ENCODE peak calls at places on chromosome 9, in six cellular contexts. X is psoas muscle; P is mammary epithelial cell; W is mucosa of descending colon; L is aorta; O is CD8-positive, alpha-beta memory T cell. M is an unnamed sample.

GRCh38 chr9:100379862-100380261 is 27.1 kb upstream of the TEX10 start:
- DNase-seq in X (no peak), P (peak; percentile 39), W (no peak), L (no peak), O (no peak), M (peak; percentile 12)

GRCh38 chr9:14351206-14351605 is 37.3 kb upstream of the NFIB start:
- DNase-seq in X (peak; percentile 63), P (peak; percentile 28), W (no peak), L (no peak), O (no peak), M (no peak)

GRCh38 chr9:99680191-99680590 is 141.5 kb upstream of the NR4A3 start:
- DNase-seq in X (no peak), P (peak; percentile 23), W (no peak), L (no peak), O (no peak), M (no peak)

GRCh38 chr9:618478-618877 is 223.0 kb upstream of the DMRT1 start:
- DNase-seq in X (no peak), P (peak; percentile 46), W (no peak), L (no peak), O (no peak), M (no peak)

GRCh38 chr9:133657120-133657661 is 21.0 kb downstream of the DBH start:
- DNase-seq in X (no peak), P (no peak), W (no peak), L (no peak), O (no peak), M (no peak)

GRCh38 chr9:6239048-6239461 is 23.4 kb downstream of the IL33 start:
- DNase-seq in X (no peak), P (no peak), W (no peak), L (no peak), O (no peak), M (no peak)

GRCh38 chr9:4677392-4677791 is 2.0 kb upstream of the CDC37L1 start:
- DNase-seq in X (no peak), P (no peak), W (no peak), L (no peak), O (no peak), M (no peak)

GRCh38 chr9:123589666-123590239 is 233.8 kb downstream of the CRB2 start:
- DNase-seq in X (no peak), P (no peak), W (no peak), L (no peak), O (no peak), M (no peak)

GRCh38 chr9:121741198-121741918 is 89.9 kb downstream of the DAB2IP start:
- DNase-seq in X (no peak), P (peak; percentile 27), W (no peak), L (no peak), O (no peak), M (no peak)

GRCh38 chr9:76580188-76580587 is 121.2 kb downstream of the GCNT1 start:
- DNase-seq in X (no peak), P (no peak), W (no peak), L (no peak), O (no peak), M (no peak)

GRCh38 chr9:99465231-99465891 is 243.3 kb downstream of the SEC61B start:
- DNase-seq in X (no peak), P (no peak), W (no peak), L (peak; percentile 79), O (no peak), M (no peak)

GRCh38 chr9:68555416-68555815 is 14.7 kb upstream of the TMEM252 start:
- DNase-seq in X (no peak), P (no peak), W (no peak), L (no peak), O (no peak), M (no peak)

GRCh38 chr9:117412006-117412715 is 2.7 kb downstream of the ASTN2 start:
- DNase-seq in X (no peak), P (no peak), W (peak; percentile 34), L (no peak), O (no peak), M (no peak)

GRCh38 chr9:68710082-68710481 is 5.0 kb downstream of the PIP5K1B start:
- DNase-seq in X (no peak), P (no peak), W (no peak), L (no peak), O (no peak), M (no peak)

GRCh38 chr9:131554865-131555351 is 9.6 kb downstream of the PRRT1B start:
- DNase-seq in X (no peak), P (no peak), W (no peak), L (no peak), O (no peak), M (no peak)

GRCh38 chr9:133787749-133788015 is 49.5 kb upstream of the SARDH start:
- DNase-seq in X (no peak), P (peak; percentile 8), W (peak; percentile 86), L (no peak), O (no peak), M (no peak)

GRCh38 chr9:114378016-114378415 is 9.8 kb downstream of the AKNA start:
- DNase-seq in X (no peak), P (no peak), W (no peak), L (peak; percentile 69), O (no peak), M (no peak)

GRCh38 chr9:114383866-114384231 is 3.9 kb downstream of the AKNA start:
- DNase-seq in X (no peak), P (no peak), W (no peak), L (no peak), O (peak; percentile 65), M (no peak)

GRCh38 chr9:114382951-114383865 is 4.6 kb downstream of the AKNA start:
- DNase-seq in X (no peak), P (no peak), W (peak; percentile 69), L (peak; percentile 75), O (peak; percentile 70), M (no peak)

GRCh38 chr9:114378883-114379282 is 8.9 kb downstream of the AKNA start:
- DNase-seq in X (no peak), P (no peak), W (no peak), L (peak; percentile 42), O (no peak), M (no peak)

DNA sequence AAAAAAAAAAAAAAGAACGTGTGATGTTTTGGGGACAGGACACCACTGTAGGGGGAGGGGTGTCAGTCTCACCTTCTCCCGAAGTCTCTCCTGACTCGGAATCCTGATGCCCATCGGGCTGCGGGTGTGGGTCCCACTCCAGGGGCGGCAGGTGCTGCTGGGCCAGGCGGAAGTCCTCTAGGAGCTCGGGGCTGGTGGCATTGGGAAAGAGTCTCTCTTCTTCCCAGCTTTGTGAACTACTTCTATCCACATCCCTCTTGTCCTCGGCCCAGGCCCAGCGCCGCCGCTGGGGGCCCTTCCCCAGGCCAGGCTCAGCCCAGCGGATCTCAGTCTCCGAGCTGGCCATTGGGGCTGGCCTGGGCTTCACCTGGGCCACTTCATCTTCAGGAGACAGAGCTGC is 6.8 kb downstream of the AKNA start:
- DNase-seq in X (no peak), P (no peak), W (peak; percentile 53), L (peak; percentile 70), O (no peak), M (no peak)
- H3K4me1 ChIP-seq in X (peaks cover 11% of the 10 kb centered on the region), P (peaks cover 13% of the 10 kb centered on the region), W (peaks cover 11% of the 10 kb centered on the region), L (no peaks in the 10 kb centered on the region), O (peaks cover 92% of the 10 kb centered on the region), M (peaks cover 14% of the 10 kb centered on the region)

GRCh38 chr9:136544549-136545064 is 1.2 kb downstream of the NOTCH1 start:
- DNase-seq in X (peak; percentile 64), P (peak; percentile 62), W (peak; percentile 89), L (peak; percentile 88), O (peak; percentile 49), M (no peak)

GRCh38 chr9:136543280-136543679 is 2.6 kb downstream of the NOTCH1 start:
- DNase-seq in X (no peak), P (no peak), W (no peak), L (no peak), O (no peak), M (no peak)

GRCh38 chr9:136542246-136543041 is 3.4 kb downstream of the NOTCH1 start:
- DNase-seq in X (no peak), P (no peak), W (no peak), L (no peak), O (no peak), M (no peak)

GRCh38 chr9:136545065-136545965 is 533 bp downstream of the NOTCH1 start:
- DNase-seq in X (no peak), P (peak; percentile 25), W (peak; percentile 76), L (peak; percentile 85), O (peak; percentile 50), M (no peak)

GRCh38 chr9:136543830-136544548 is 1.9 kb downstream of the NOTCH1 start:
- DNase-seq in X (no peak), P (peak; percentile 70), W (peak; percentile 88), L (no peak), O (no peak), M (no peak)
- H3K4me1 ChIP-seq in X (peaks cover 18% of the 10 kb centered on the region), P (peaks cover 56% of the 10 kb centered on the region), W (peaks cover 73% of the 10 kb centered on the region), L (no peaks in the 10 kb centered on the region), O (peaks cover 48% of the 10 kb centered on the region), M (peaks cover 34% of the 10 kb centered on the region)

DNA sequence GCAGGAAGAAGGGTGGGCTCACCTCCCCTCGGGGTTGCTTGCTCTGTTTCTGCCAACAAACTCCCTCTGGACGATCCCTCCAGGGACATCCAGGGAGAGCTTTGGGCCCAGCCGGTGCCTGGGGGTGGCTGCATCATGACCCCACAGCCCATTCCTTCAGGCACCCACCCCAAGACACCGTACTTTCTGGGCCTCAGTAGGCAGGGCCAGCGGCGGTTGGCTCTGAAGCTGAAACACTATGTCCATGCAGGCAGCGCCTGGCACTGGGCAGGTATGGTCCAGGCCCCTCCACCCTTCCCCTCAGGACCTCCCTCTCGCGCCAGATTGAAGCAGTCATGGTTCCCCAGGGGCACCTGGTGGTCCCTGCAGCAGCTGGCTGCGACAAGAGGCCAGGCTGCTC is 18.5 kb upstream of the SUSD3 start:
- DNase-seq in X (no peak), P (no peak), W (no peak), L (no peak), O (no peak), M (no peak)
- H3K4me1 ChIP-seq in X (no peaks in the 10 kb centered on the region), P (no peaks in the 10 kb centered on the region), W (no peaks in the 10 kb centered on the region), L (no peaks in the 10 kb centered on the region), O (peaks cover 40% of the 10 kb centered on the region), M (no peaks in the 10 kb centered on the region)

DNA sequence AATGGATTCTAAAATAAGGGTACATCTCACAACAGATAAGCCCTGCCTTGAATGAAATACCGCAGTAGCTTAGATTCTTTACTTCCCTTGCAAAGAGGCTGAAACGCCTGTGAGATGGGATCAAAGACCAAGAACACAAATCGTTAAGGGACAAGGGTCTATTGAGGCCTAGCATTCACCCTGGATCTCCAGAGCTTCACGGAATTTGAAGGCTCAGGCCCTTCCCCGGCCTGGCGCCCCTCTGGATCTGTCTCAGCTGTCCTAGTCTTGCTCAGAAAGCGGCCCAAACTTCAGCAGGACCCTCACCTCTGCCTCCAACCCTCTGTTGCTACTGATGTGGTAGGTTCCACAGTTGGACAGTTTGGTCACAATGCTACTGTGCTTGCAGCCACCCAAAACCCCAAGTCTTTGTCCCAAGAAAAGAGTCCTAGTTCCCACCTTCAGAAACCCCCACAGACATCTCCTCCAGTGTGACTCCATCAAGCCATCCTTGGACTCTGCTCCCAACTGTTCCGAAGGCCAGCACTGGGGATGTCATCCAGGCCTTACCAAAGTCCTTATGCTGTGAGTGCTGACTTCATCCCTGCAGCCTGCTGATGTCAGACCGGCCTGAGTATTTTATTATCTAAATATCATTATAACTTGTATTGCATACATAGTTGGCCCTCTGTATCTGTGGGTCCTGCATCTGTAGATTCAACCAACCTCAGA is 9.4 kb downstream of the CORO2A start:
- DNase-seq in X (no peak), P (no peak), W (no peak), L (no peak), O (no peak), M (peak; percentile 3)
- H3K4me1 ChIP-seq in X (no peaks in the 10 kb centered on the region), P (peaks cover 14% of the 10 kb centered on the region), W (no peaks in the 10 kb centered on the region), L (no peaks in the 10 kb centered on the region), O (no peaks in the 10 kb centered on the region), M (no peaks in the 10 kb centered on the region)